ENCODE peak calls at places on chromosomes 6 and 20, in eight cellular contexts. One of them, this sample, is unnamed.

GRCh38 chr6:54085526-54085925 is 25.7 kb upstream of the MLIP start:
- DNase-seq in sigmoid colon: no peak
- DNase-seq in stomach: no peak
- DNase-seq in SK-N-SH: no peak
- DNase-seq in HepG2: no peak
- DNase-seq in suprapubic skin: no peak
- DNase-seq in tibial nerve: no peak
- DNase-seq in A549: no peak
- DNase-seq in this sample: no peak

GRCh38 chr20:13274311-13274965 is 53.4 kb downstream of the ISM1 start:
- DNase-seq in suprapubic skin: no peak
- DNase-seq in stomach: no peak
- DNase-seq in HepG2: no peak
- DNase-seq in A549: no peak
- DNase-seq in SK-N-SH: no peak
- DNase-seq in tibial nerve: no peak
- DNase-seq in sigmoid colon: no peak
- DNase-seq in this sample: no peak

GRCh38 chr6:106110167-106110826 is 24.2 kb downstream of the PRDM1 start:
- DNase-seq in stomach: peak; percentile 53
- DNase-seq in HepG2: no peak
- DNase-seq in SK-N-SH: peak; percentile 51
- DNase-seq in tibial nerve: no peak
- DNase-seq in A549: no peak
- DNase-seq in sigmoid colon: no peak
- DNase-seq in suprapubic skin: no peak
- DNase-seq in this sample: no peak

GRCh38 chr20:36629719-36630340 is 16.2 kb downstream of the SLA2 start:
- DNase-seq in HepG2: no peak
- DNase-seq in stomach: no peak
- DNase-seq in tibial nerve: no peak
- DNase-seq in suprapubic skin: no peak
- DNase-seq in SK-N-SH: no peak
- DNase-seq in sigmoid colon: no peak
- DNase-seq in A549: no peak
- DNase-seq in this sample: no peak

GRCh38 chr6:31971279-31971992 is 502 bp downstream of the DXO start:
- DNase-seq in SK-N-SH: no peak
- DNase-seq in tibial nerve: no peak
- DNase-seq in suprapubic skin: peak; percentile 71
- DNase-seq in sigmoid colon: peak; percentile 71
- DNase-seq in HepG2: no peak
- DNase-seq in A549: no peak
- DNase-seq in stomach: no peak
- DNase-seq in this sample: no peak

GRCh38 chr6:57324538-57324937 is 7.1 kb downstream of the PRIM2 start:
- DNase-seq in HepG2: no peak
- DNase-seq in SK-N-SH: no peak
- DNase-seq in tibial nerve: no peak
- DNase-seq in sigmoid colon: no peak
- DNase-seq in A549: no peak
- DNase-seq in stomach: no peak
- DNase-seq in suprapubic skin: no peak
- DNase-seq in this sample: no peak

GRCh38 chr6:3293271-3294155 is 34.8 kb downstream of the PSMG4 start:
- DNase-seq in sigmoid colon: peak; percentile 51
- DNase-seq in HepG2: no peak
- DNase-seq in tibial nerve: peak; percentile 7
- DNase-seq in A549: no peak
- DNase-seq in stomach: no peak
- DNase-seq in SK-N-SH: no peak
- DNase-seq in suprapubic skin: peak; percentile 44
- DNase-seq in this sample: no peak

GRCh38 chr6:16735014-16735413 is 26.2 kb downstream of the ATXN1 start:
- DNase-seq in suprapubic skin: no peak
- DNase-seq in sigmoid colon: no peak
- DNase-seq in tibial nerve: no peak
- DNase-seq in HepG2: no peak
- DNase-seq in A549: no peak
- DNase-seq in SK-N-SH: no peak
- DNase-seq in stomach: no peak
- DNase-seq in this sample: no peak

GRCh38 chr6:166626177-166627038 is 643 bp downstream of the RPS6KA2 start:
- DNase-seq in stomach: peak; percentile 48
- DNase-seq in HepG2: no peak
- DNase-seq in tibial nerve: no peak
- DNase-seq in suprapubic skin: no peak
- DNase-seq in SK-N-SH: peak; percentile 64
- DNase-seq in A549: no peak
- DNase-seq in sigmoid colon: no peak
- DNase-seq in this sample: peak; percentile 67

GRCh38 chr6:28218312-28219248 is 6.5 kb upstream of the ZSCAN9 start:
- DNase-seq in A549: peak; percentile 46
- DNase-seq in suprapubic skin: peak; percentile 73
- DNase-seq in tibial nerve: peak; percentile 30
- DNase-seq in stomach: peak; percentile 72
- DNase-seq in HepG2: peak; percentile 70
- DNase-seq in SK-N-SH: peak; percentile 93
- DNase-seq in sigmoid colon: peak; percentile 87
- DNase-seq in this sample: peak; percentile 42

GRCh38 chr6:54204921-54205511 is 93.8 kb downstream of the MLIP start:
- DNase-seq in A549: no peak
- DNase-seq in HepG2: peak; percentile 79
- DNase-seq in SK-N-SH: no peak
- DNase-seq in sigmoid colon: no peak
- DNase-seq in suprapubic skin: no peak
- DNase-seq in stomach: no peak
- DNase-seq in tibial nerve: no peak
- DNase-seq in this sample: no peak

GRCh38 chr6:158958504-158959386 is 41.3 kb downstream of the RSPH3 start:
- DNase-seq in sigmoid colon: no peak
- DNase-seq in SK-N-SH: no peak
- DNase-seq in A549: no peak
- DNase-seq in suprapubic skin: no peak
- DNase-seq in tibial nerve: no peak
- DNase-seq in HepG2: peak; percentile 45
- DNase-seq in stomach: no peak
- DNase-seq in this sample: no peak

GRCh38 chr20:16362642-16363041 is 210.6 kb downstream of the KIF16B start:
- DNase-seq in tibial nerve: no peak
- DNase-seq in HepG2: no peak
- DNase-seq in suprapubic skin: no peak
- DNase-seq in A549: no peak
- DNase-seq in stomach: no peak
- DNase-seq in SK-N-SH: no peak
- DNase-seq in sigmoid colon: no peak
- DNase-seq in this sample: no peak

GRCh38 chr20:4217349-4217761 is 202.0 kb upstream of the RNF24 start:
- DNase-seq in suprapubic skin: no peak
- DNase-seq in sigmoid colon: no peak
- DNase-seq in HepG2: peak; percentile 55
- DNase-seq in stomach: no peak
- DNase-seq in tibial nerve: peak; percentile 33
- DNase-seq in A549: peak; percentile 69
- DNase-seq in SK-N-SH: no peak
- DNase-seq in this sample: no peak

GRCh38 chr6:43716099-43716498 is 28.5 kb upstream of the MRPS18A start:
- DNase-seq in SK-N-SH: peak; percentile 67
- DNase-seq in stomach: no peak
- DNase-seq in tibial nerve: no peak
- DNase-seq in suprapubic skin: no peak
- DNase-seq in A549: no peak
- DNase-seq in sigmoid colon: peak; percentile 62
- DNase-seq in HepG2: no peak
- DNase-seq in this sample: peak; percentile 83

GRCh38 chr6:163745566-163746400 is 331.3 kb downstream of the QKI start:
- DNase-seq in sigmoid colon: no peak
- DNase-seq in tibial nerve: no peak
- DNase-seq in A549: peak; percentile 15
- DNase-seq in SK-N-SH: no peak
- DNase-seq in suprapubic skin: no peak
- DNase-seq in stomach: no peak
- DNase-seq in HepG2: peak; percentile 56
- DNase-seq in this sample: no peak

GRCh38 chr6:24517659-24518538 is 23.1 kb downstream of the ALDH5A1 start:
- DNase-seq in HepG2: no peak
- DNase-seq in suprapubic skin: no peak
- DNase-seq in A549: no peak
- DNase-seq in stomach: no peak
- DNase-seq in sigmoid colon: no peak
- DNase-seq in SK-N-SH: no peak
- DNase-seq in tibial nerve: no peak
- DNase-seq in this sample: no peak

DNA sequence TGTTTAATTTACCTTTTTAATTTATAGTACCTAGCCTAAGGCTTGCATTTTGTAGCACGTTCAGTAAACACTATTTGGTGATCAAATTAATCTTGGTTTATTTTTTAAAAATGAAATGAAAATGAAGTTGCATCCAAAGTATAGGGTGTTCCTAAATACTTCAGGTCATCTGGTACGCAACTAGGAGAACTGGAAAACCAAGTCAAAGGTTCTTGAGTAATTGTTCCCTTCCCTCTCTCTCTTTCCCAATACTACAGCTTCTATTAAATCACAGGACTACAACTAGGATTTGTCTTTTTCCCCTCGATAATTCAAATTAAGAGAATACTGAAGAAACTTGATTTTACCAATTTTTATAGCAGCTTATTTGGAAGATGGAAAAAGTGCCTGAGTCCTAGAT is 27.9 kb downstream of the CSNK2A1 start:
- DNase-seq in suprapubic skin: no peak
- DNase-seq in HepG2: no peak
- DNase-seq in tibial nerve: no peak
- DNase-seq in A549: no peak
- DNase-seq in stomach: no peak
- DNase-seq in SK-N-SH: no peak
- DNase-seq in sigmoid colon: no peak
- DNase-seq in this sample: no peak
- TF ChIP-seq CTCF in suprapubic skin: no peak
- TF ChIP-seq CTCF in HepG2: no peak
- TF ChIP-seq CTCF in tibial nerve: no peak
- TF ChIP-seq CTCF in A549: no peak
- TF ChIP-seq CTCF in stomach: no peak
- TF ChIP-seq CTCF in SK-N-SH: no peak
- TF ChIP-seq CTCF in sigmoid colon: no peak
- TF ChIP-seq CTCF in this sample: no peak

GRCh38 chr20:32325706-32326506 is 32.2 kb upstream of the ASXL1 start:
- DNase-seq in sigmoid colon: no peak
- DNase-seq in SK-N-SH: no peak
- DNase-seq in stomach: peak; percentile 60
- DNase-seq in A549: peak; percentile 43
- DNase-seq in tibial nerve: no peak
- DNase-seq in suprapubic skin: no peak
- DNase-seq in HepG2: peak; percentile 99
- DNase-seq in this sample: no peak
- TF ChIP-seq EP300 in sigmoid colon: no peak
- TF ChIP-seq EP300 in SK-N-SH: no peak
- TF ChIP-seq EP300 in stomach: no peak
- TF ChIP-seq EP300 in A549: no peak
- TF ChIP-seq EP300 in tibial nerve: no peak
- TF ChIP-seq EP300 in suprapubic skin: no peak
- TF ChIP-seq EP300 in HepG2: peak; percentile 85
- TF ChIP-seq EP300 in this sample: no peak

DNA sequence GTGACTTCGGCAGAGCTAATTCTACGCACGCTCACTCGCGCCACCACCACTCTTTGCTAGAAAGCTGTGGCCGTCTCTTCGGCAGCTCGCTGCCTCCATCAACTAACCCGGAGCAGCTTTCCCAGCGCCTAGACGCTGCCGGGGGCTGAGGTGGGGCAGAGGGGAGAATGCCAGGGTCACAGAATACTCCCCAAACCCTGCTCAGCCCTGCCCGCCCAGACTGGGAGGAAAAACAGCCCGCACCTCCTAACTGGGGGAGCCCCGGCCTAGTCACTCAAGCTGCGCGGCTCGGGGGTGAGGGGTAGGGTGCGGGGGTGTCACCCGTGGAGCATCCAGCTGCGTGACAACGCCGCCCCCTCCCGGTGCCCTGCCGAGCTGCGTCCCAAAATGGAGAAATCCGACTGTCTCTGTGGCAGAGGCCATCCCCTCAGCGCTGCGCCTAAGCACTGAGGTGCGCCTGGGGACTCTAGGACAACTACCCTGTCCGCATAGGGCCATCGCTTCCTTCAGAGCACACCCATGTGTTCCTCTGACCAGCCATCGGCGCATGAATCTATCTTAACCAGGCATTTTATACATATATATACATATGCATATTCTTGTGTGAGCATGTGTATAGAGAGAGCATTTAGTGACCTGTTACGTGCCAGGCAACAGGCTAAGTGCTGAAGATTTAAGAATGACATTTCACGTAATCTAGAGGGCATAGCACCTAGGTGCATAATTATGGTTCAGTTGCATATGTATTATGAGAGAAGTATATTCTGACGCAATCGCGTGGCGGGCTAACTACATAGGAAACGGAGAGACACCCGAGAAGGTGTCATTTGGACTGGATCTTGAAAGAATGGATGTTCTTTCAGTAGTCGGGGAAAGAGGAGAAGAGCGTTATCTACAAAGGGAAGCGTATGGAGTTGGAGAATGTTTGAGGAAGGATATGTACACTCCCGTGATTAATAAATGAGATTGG is 1.5 kb upstream of the TENT5A start:
- DNase-seq in HepG2: peak; percentile 14
- DNase-seq in sigmoid colon: peak; percentile 95
- DNase-seq in A549: peak; percentile 26
- DNase-seq in SK-N-SH: peak; percentile 80
- DNase-seq in stomach: peak; percentile 81
- DNase-seq in suprapubic skin: peak; percentile 93
- DNase-seq in tibial nerve: peak; percentile 83
- DNase-seq in this sample: peak; percentile 91
- H3K4me3 ChIP-seq in HepG2: peak overlapping the region; percentile 79
- H3K4me3 ChIP-seq in sigmoid colon: peak overlapping the region; percentile 81
- H3K4me3 ChIP-seq in A549: peak overlapping the region; percentile 87
- H3K4me3 ChIP-seq in SK-N-SH: peak overlapping the region; percentile 96
- H3K4me3 ChIP-seq in stomach: peak overlapping the region; percentile 81
- H3K4me3 ChIP-seq in suprapubic skin: peak overlapping the region; percentile 68
- H3K4me3 ChIP-seq in tibial nerve: peak overlapping the region; percentile 88
- H3K4me3 ChIP-seq in this sample: peak overlapping the region; percentile 91

GRCh38 chr6:78863576-78863975 is 3.8 kb upstream of the IRAK1BP1 start:
- DNase-seq in suprapubic skin: no peak
- DNase-seq in sigmoid colon: no peak
- DNase-seq in tibial nerve: no peak
- DNase-seq in HepG2: no peak
- DNase-seq in stomach: no peak
- DNase-seq in SK-N-SH: no peak
- DNase-seq in A549: no peak
- DNase-seq in this sample: no peak

GRCh38 chr6:78867370-78868040 is at the start of gene IRAK1BP1:
- DNase-seq in tibial nerve: peak; percentile 53
- DNase-seq in SK-N-SH: peak; percentile 90
- DNase-seq in A549: peak; percentile 61
- DNase-seq in stomach: peak; percentile 82
- DNase-seq in sigmoid colon: peak; percentile 83
- DNase-seq in HepG2: peak; percentile 75
- DNase-seq in suprapubic skin: peak; percentile 80
- DNase-seq in this sample: peak; percentile 88

GRCh38 chr6:78867020-78867369 is 356 bp upstream of the IRAK1BP1 start:
- DNase-seq in A549: peak; percentile 21
- DNase-seq in sigmoid colon: no peak
- DNase-seq in suprapubic skin: no peak
- DNase-seq in SK-N-SH: no peak
- DNase-seq in stomach: no peak
- DNase-seq in HepG2: no peak
- DNase-seq in tibial nerve: no peak
- DNase-seq in this sample: no peak

GRCh38 chr6:78864957-78865356 is 2.4 kb upstream of the IRAK1BP1 start:
- DNase-seq in stomach: no peak
- DNase-seq in A549: no peak
- DNase-seq in suprapubic skin: no peak
- DNase-seq in sigmoid colon: no peak
- DNase-seq in SK-N-SH: no peak
- DNase-seq in tibial nerve: no peak
- DNase-seq in HepG2: no peak
- DNase-seq in this sample: no peak

GRCh38 chr6:78861509-78861908 is 5.8 kb upstream of the IRAK1BP1 start:
- DNase-seq in SK-N-SH: no peak
- DNase-seq in A549: no peak
- DNase-seq in HepG2: peak; percentile 41
- DNase-seq in stomach: no peak
- DNase-seq in tibial nerve: no peak
- DNase-seq in suprapubic skin: no peak
- DNase-seq in sigmoid colon: no peak
- DNase-seq in this sample: no peak
- TF ChIP-seq CTCF in SK-N-SH: no peak
- TF ChIP-seq CTCF in A549: no peak
- TF ChIP-seq CTCF in HepG2: peak; percentile 36
- TF ChIP-seq CTCF in stomach: no peak
- TF ChIP-seq CTCF in tibial nerve: no peak
- TF ChIP-seq CTCF in suprapubic skin: no peak
- TF ChIP-seq CTCF in sigmoid colon: no peak
- TF ChIP-seq CTCF in this sample: no peak